ENCODE peak calls at places on chromosomes 7 and 10, in nine cellular contexts. One of them, this sample, is unnamed.

GRCh38 chr7:129538790-129539189 is 36.5 kb downstream of the SMKR1 start:
- DNase-seq in brain microvascular endothelial cell: no peak
- DNase-seq in psoas muscle: no peak
- DNase-seq in GM23338: no peak
- DNase-seq in endodermal cell: no peak
- DNase-seq in kidney: peak
- DNase-seq in H1: no peak
- DNase-seq in HepG2: no peak
- DNase-seq in spleen: no peak
- DNase-seq in this sample: no peak

GRCh38 chr10:95387383-95387782 is 96.6 kb upstream of the PDLIM1 start:
- DNase-seq in brain microvascular endothelial cell: no peak
- DNase-seq in HepG2: no peak
- DNase-seq in psoas muscle: no peak
- DNase-seq in kidney: no peak
- DNase-seq in spleen: no peak
- DNase-seq in GM23338: no peak
- DNase-seq in H1: no peak
- DNase-seq in endodermal cell: no peak
- DNase-seq in this sample: no peak

GRCh38 chr10:15571570-15571969 is 148.2 kb downstream of the ITGA8 start:
- DNase-seq in psoas muscle: no peak
- DNase-seq in endodermal cell: no peak
- DNase-seq in H1: no peak
- DNase-seq in brain microvascular endothelial cell: peak
- DNase-seq in spleen: no peak
- DNase-seq in kidney: peak
- DNase-seq in GM23338: no peak
- DNase-seq in HepG2: no peak
- DNase-seq in this sample: no peak

GRCh38 chr10:4851176-4851575 is 25.2 kb downstream of the AKR1E2 start:
- DNase-seq in endodermal cell: no peak
- DNase-seq in kidney: no peak
- DNase-seq in H1: no peak
- DNase-seq in psoas muscle: no peak
- DNase-seq in brain microvascular endothelial cell: no peak
- DNase-seq in HepG2: no peak
- DNase-seq in spleen: no peak
- DNase-seq in GM23338: no peak
- DNase-seq in this sample: no peak

GRCh38 chr7:77354484-77354883 is 61.7 kb downstream of the GSAP start:
- DNase-seq in H1: no peak
- DNase-seq in psoas muscle: no peak
- DNase-seq in spleen: no peak
- DNase-seq in brain microvascular endothelial cell: no peak
- DNase-seq in GM23338: no peak
- DNase-seq in kidney: no peak
- DNase-seq in endodermal cell: no peak
- DNase-seq in HepG2: no peak
- DNase-seq in this sample: no peak

GRCh38 chr7:30478349-30479228 is at the start of gene NOD1:
- DNase-seq in H1: peak
- DNase-seq in endodermal cell: peak
- DNase-seq in kidney: peak
- DNase-seq in brain microvascular endothelial cell: peak
- DNase-seq in spleen: peak
- DNase-seq in psoas muscle: peak
- DNase-seq in HepG2: peak
- DNase-seq in GM23338: peak
- DNase-seq in this sample: peak

GRCh38 chr7:47609803-47610452 is 28.0 kb upstream of the TNS3 start:
- DNase-seq in psoas muscle: peak
- DNase-seq in endodermal cell: no peak
- DNase-seq in brain microvascular endothelial cell: peak
- DNase-seq in HepG2: no peak
- DNase-seq in kidney: no peak
- DNase-seq in spleen: no peak
- DNase-seq in GM23338: no peak
- DNase-seq in H1: no peak
- DNase-seq in this sample: no peak

GRCh38 chr10:44895280-44895679 is 15.9 kb upstream of the TMEM72 start:
- DNase-seq in H1: no peak
- DNase-seq in GM23338: no peak
- DNase-seq in psoas muscle: no peak
- DNase-seq in brain microvascular endothelial cell: no peak
- DNase-seq in HepG2: no peak
- DNase-seq in kidney: no peak
- DNase-seq in endodermal cell: no peak
- DNase-seq in spleen: no peak
- DNase-seq in this sample: no peak

GRCh38 chr7:63899691-63900393 is 98.8 kb upstream of the ZNF722 start:
- DNase-seq in GM23338: no peak
- DNase-seq in spleen: peak
- DNase-seq in kidney: peak
- DNase-seq in endodermal cell: no peak
- DNase-seq in psoas muscle: peak
- DNase-seq in brain microvascular endothelial cell: no peak
- DNase-seq in HepG2: no peak
- DNase-seq in H1: no peak
- DNase-seq in this sample: peak

GRCh38 chr10:47405829-47406547 is 21.9 kb upstream of the ZNF488 start:
- DNase-seq in spleen: peak
- DNase-seq in brain microvascular endothelial cell: no peak
- DNase-seq in GM23338: no peak
- DNase-seq in psoas muscle: no peak
- DNase-seq in H1: no peak
- DNase-seq in kidney: peak
- DNase-seq in HepG2: no peak
- DNase-seq in endodermal cell: no peak
- DNase-seq in this sample: no peak

GRCh38 chr10:69449841-69450240 is 1.4 kb upstream of the TSPAN15 start:
- DNase-seq in endodermal cell: peak
- DNase-seq in H1: peak
- DNase-seq in GM23338: peak
- DNase-seq in HepG2: peak
- DNase-seq in brain microvascular endothelial cell: peak
- DNase-seq in kidney: no peak
- DNase-seq in psoas muscle: peak
- DNase-seq in spleen: peak
- DNase-seq in this sample: peak

GRCh38 chr10:97539523-97540200 is 32.9 kb upstream of the ANKRD2 start:
- DNase-seq in HepG2: no peak
- DNase-seq in GM23338: peak
- DNase-seq in endodermal cell: peak
- DNase-seq in H1: no peak
- DNase-seq in spleen: peak
- DNase-seq in kidney: no peak
- DNase-seq in psoas muscle: peak
- DNase-seq in brain microvascular endothelial cell: peak
- DNase-seq in this sample: no peak

GRCh38 chr10:4354382-4354812 is 471.6 kb upstream of the AKR1E2 start:
- DNase-seq in endodermal cell: no peak
- DNase-seq in GM23338: no peak
- DNase-seq in H1: no peak
- DNase-seq in kidney: no peak
- DNase-seq in HepG2: no peak
- DNase-seq in spleen: no peak
- DNase-seq in psoas muscle: no peak
- DNase-seq in brain microvascular endothelial cell: peak
- DNase-seq in this sample: no peak

GRCh38 chr7:135842446-135843175 is 94.0 kb upstream of the FAM180A start:
- DNase-seq in spleen: no peak
- DNase-seq in psoas muscle: no peak
- DNase-seq in brain microvascular endothelial cell: no peak
- DNase-seq in kidney: no peak
- DNase-seq in endodermal cell: no peak
- DNase-seq in H1: no peak
- DNase-seq in GM23338: no peak
- DNase-seq in HepG2: no peak
- DNase-seq in this sample: no peak

GRCh38 chr10:131750973-131751826 is 149.6 kb upstream of the PPP2R2D start:
- DNase-seq in H1: no peak
- DNase-seq in HepG2: peak
- DNase-seq in brain microvascular endothelial cell: no peak
- DNase-seq in spleen: no peak
- DNase-seq in kidney: peak
- DNase-seq in psoas muscle: peak
- DNase-seq in GM23338: no peak
- DNase-seq in endodermal cell: peak
- DNase-seq in this sample: no peak
- H3K27ac ChIP-seq in H1: no peak
- H3K27ac ChIP-seq in HepG2: peak
- H3K27ac ChIP-seq in brain microvascular endothelial cell: no peak
- H3K27ac ChIP-seq in spleen: no peak
- H3K27ac ChIP-seq in kidney: no peak
- H3K27ac ChIP-seq in psoas muscle: no peak
- H3K27ac ChIP-seq in GM23338: no peak
- H3K27ac ChIP-seq in endodermal cell: peak
- H3K27ac ChIP-seq in this sample: no peak

DNA sequence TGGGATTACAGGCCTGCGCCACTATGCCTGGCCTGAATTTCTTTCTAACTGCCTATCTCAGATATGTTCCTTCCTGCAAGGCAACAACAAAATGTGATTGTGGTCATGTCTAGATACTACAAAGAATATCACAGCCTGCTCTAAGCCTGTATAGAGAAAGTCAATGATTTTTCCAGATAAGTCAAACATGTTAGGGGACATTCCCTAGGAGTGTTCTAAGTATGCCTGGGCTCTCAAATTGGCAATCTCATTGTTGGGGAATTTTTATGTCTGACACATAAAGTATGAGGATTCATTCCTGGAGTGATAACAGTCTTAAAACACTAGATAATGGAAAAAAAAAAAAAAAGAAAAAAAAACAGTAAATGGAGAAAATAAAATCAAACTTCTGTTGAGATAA is 406.1 kb downstream of the GATA3 start:
- DNase-seq in kidney: no peak
- DNase-seq in psoas muscle: no peak
- DNase-seq in GM23338: no peak
- DNase-seq in HepG2: no peak
- DNase-seq in brain microvascular endothelial cell: no peak
- DNase-seq in endodermal cell: no peak
- DNase-seq in spleen: no peak
- DNase-seq in H1: no peak
- DNase-seq in this sample: no peak
- H3K27ac ChIP-seq in kidney: no peak
- H3K27ac ChIP-seq in psoas muscle: no peak
- H3K27ac ChIP-seq in GM23338: no peak
- H3K27ac ChIP-seq in HepG2: no peak
- H3K27ac ChIP-seq in brain microvascular endothelial cell: no peak
- H3K27ac ChIP-seq in endodermal cell: no peak
- H3K27ac ChIP-seq in spleen: no peak
- H3K27ac ChIP-seq in H1: no peak
- H3K27ac ChIP-seq in this sample: no peak

GRCh38 chr7:16670021-16670420 is 24.0 kb downstream of the BZW2 start:
- DNase-seq in H1: no peak
- DNase-seq in brain microvascular endothelial cell: no peak
- DNase-seq in endodermal cell: no peak
- DNase-seq in kidney: no peak
- DNase-seq in HepG2: no peak
- DNase-seq in psoas muscle: no peak
- DNase-seq in GM23338: no peak
- DNase-seq in spleen: no peak
- DNase-seq in this sample: no peak

GRCh38 chr7:16668978-16669377 is 23.0 kb downstream of the BZW2 start:
- DNase-seq in GM23338: no peak
- DNase-seq in kidney: no peak
- DNase-seq in HepG2: no peak
- DNase-seq in psoas muscle: no peak
- DNase-seq in brain microvascular endothelial cell: no peak
- DNase-seq in H1: no peak
- DNase-seq in endodermal cell: no peak
- DNase-seq in spleen: no peak
- DNase-seq in this sample: no peak

GRCh38 chr7:16670747-16671344 is 24.9 kb downstream of the BZW2 start:
- DNase-seq in endodermal cell: no peak
- DNase-seq in psoas muscle: no peak
- DNase-seq in H1: no peak
- DNase-seq in spleen: no peak
- DNase-seq in GM23338: peak
- DNase-seq in kidney: no peak
- DNase-seq in brain microvascular endothelial cell: no peak
- DNase-seq in HepG2: no peak
- DNase-seq in this sample: no peak

GRCh38 chr7:16668049-16668858 is 22.3 kb downstream of the BZW2 start:
- DNase-seq in spleen: no peak
- DNase-seq in GM23338: peak
- DNase-seq in HepG2: peak
- DNase-seq in brain microvascular endothelial cell: peak
- DNase-seq in endodermal cell: no peak
- DNase-seq in psoas muscle: peak
- DNase-seq in H1: no peak
- DNase-seq in kidney: no peak
- DNase-seq in this sample: no peak

GRCh38 chr7:16669581-16669980 is 23.6 kb downstream of the BZW2 start:
- DNase-seq in kidney: no peak
- DNase-seq in HepG2: no peak
- DNase-seq in spleen: no peak
- DNase-seq in brain microvascular endothelial cell: no peak
- DNase-seq in endodermal cell: no peak
- DNase-seq in H1: no peak
- DNase-seq in psoas muscle: no peak
- DNase-seq in GM23338: no peak
- DNase-seq in this sample: no peak
- H3K27ac ChIP-seq in kidney: no peak
- H3K27ac ChIP-seq in HepG2: no peak
- H3K27ac ChIP-seq in spleen: no peak
- H3K27ac ChIP-seq in brain microvascular endothelial cell: peak
- H3K27ac ChIP-seq in endodermal cell: no peak
- H3K27ac ChIP-seq in H1: no peak
- H3K27ac ChIP-seq in psoas muscle: peak
- H3K27ac ChIP-seq in GM23338: peak
- H3K27ac ChIP-seq in this sample: no peak

GRCh38 chr7:98354511-98355249 is 46.2 kb downstream of the BAIAP2L1 start:
- DNase-seq in H1: peak
- DNase-seq in brain microvascular endothelial cell: peak
- DNase-seq in psoas muscle: no peak
- DNase-seq in GM23338: no peak
- DNase-seq in HepG2: peak
- DNase-seq in kidney: peak
- DNase-seq in spleen: no peak
- DNase-seq in endodermal cell: peak
- DNase-seq in this sample: no peak

GRCh38 chr7:98354052-98354451 is 46.8 kb downstream of the BAIAP2L1 start:
- DNase-seq in endodermal cell: no peak
- DNase-seq in H1: no peak
- DNase-seq in GM23338: no peak
- DNase-seq in brain microvascular endothelial cell: no peak
- DNase-seq in HepG2: no peak
- DNase-seq in kidney: no peak
- DNase-seq in psoas muscle: no peak
- DNase-seq in spleen: no peak
- DNase-seq in this sample: no peak

GRCh38 chr7:98351136-98351535 is 49.8 kb downstream of the BAIAP2L1 start:
- DNase-seq in endodermal cell: no peak
- DNase-seq in kidney: no peak
- DNase-seq in HepG2: no peak
- DNase-seq in psoas muscle: no peak
- DNase-seq in H1: no peak
- DNase-seq in spleen: no peak
- DNase-seq in GM23338: no peak
- DNase-seq in brain microvascular endothelial cell: no peak
- DNase-seq in this sample: no peak

GRCh38 chr7:98355250-98355538 is 45.7 kb downstream of the BAIAP2L1 start:
- DNase-seq in GM23338: no peak
- DNase-seq in HepG2: no peak
- DNase-seq in endodermal cell: no peak
- DNase-seq in kidney: no peak
- DNase-seq in spleen: no peak
- DNase-seq in H1: no peak
- DNase-seq in brain microvascular endothelial cell: no peak
- DNase-seq in psoas muscle: no peak
- DNase-seq in this sample: no peak

GRCh38 chr7:98352621-98353020 is 48.3 kb downstream of the BAIAP2L1 start:
- DNase-seq in brain microvascular endothelial cell: peak
- DNase-seq in psoas muscle: no peak
- DNase-seq in GM23338: no peak
- DNase-seq in endodermal cell: no peak
- DNase-seq in kidney: no peak
- DNase-seq in spleen: no peak
- DNase-seq in H1: no peak
- DNase-seq in HepG2: no peak
- DNase-seq in this sample: no peak
- H3K27ac ChIP-seq in brain microvascular endothelial cell: peak
- H3K27ac ChIP-seq in psoas muscle: no peak
- H3K27ac ChIP-seq in GM23338: no peak
- H3K27ac ChIP-seq in endodermal cell: no peak
- H3K27ac ChIP-seq in kidney: no peak
- H3K27ac ChIP-seq in spleen: no peak
- H3K27ac ChIP-seq in H1: no peak
- H3K27ac ChIP-seq in HepG2: no peak
- H3K27ac ChIP-seq in this sample: no peak

This sample was measured in substantia nigra.